ENCODE peak calls at places on chromosomes 11 and 22, in seven cellular contexts. A is activated CD8-positive, alpha-beta memory T cell treated with anti-CD3 and anti-CD28 coated beads for 24 hours; Z is brain microvascular endothelial cell; T is omental fat pad; H is lower leg skin; W is tibial artery; K is ACHN. O is an unnamed sample.

GRCh38 chr22:27199354-27199753 is 542.0 kb downstream of the MIAT start:
- DNase-seq in A (no peak), Z (no peak), T (no peak), H (no peak), W (no peak), K (no peak), O (no peak)

GRCh38 chr22:46894081-46894671 is 131.7 kb downstream of the TBC1D22A start:
- DNase-seq in A (no peak), Z (no peak), T (no peak), H (peak), W (no peak), K (no peak), O (no peak)

GRCh38 chr22:30605449-30606110 is 1.4 kb upstream of the TCN2 start:
- DNase-seq in A (peak), Z (peak), T (peak), H (no peak), W (peak), K (peak), O (peak)

GRCh38 chr22:23831261-23831660 is 7.5 kb downstream of the DERL3 start:
- DNase-seq in A (no peak), Z (no peak), T (no peak), H (no peak), W (no peak), K (no peak), O (no peak)

GRCh38 chr11:6587360-6587953 is 16.0 kb downstream of the RRP8 start:
- DNase-seq in A (no peak), Z (no peak), T (no peak), H (no peak), W (no peak), K (no peak), O (no peak)

GRCh38 chr11:118744001-118744400 is 47.0 kb downstream of the DDX6 start:
- DNase-seq in A (no peak), Z (no peak), T (no peak), H (no peak), W (no peak), K (no peak), O (no peak)

GRCh38 chr11:60992842-60993409 is 21.4 kb downstream of the CD6 start:
- DNase-seq in A (no peak), Z (no peak), T (no peak), H (no peak), W (no peak), K (no peak), O (no peak)

GRCh38 chr22:30459206-30460052 is 12.4 kb downstream of the SEC14L3 start:
- DNase-seq in A (no peak), Z (no peak), T (no peak), H (no peak), W (no peak), K (peak), O (no peak)

GRCh38 chr11:126058090-126058489 is 4.6 kb downstream of the CDON start:
- DNase-seq in A (no peak), Z (no peak), T (no peak), H (no peak), W (no peak), K (no peak), O (no peak)

GRCh38 chr11:35651263-35651662 is 11.3 kb upstream of the TRIM44 start:
- DNase-seq in A (no peak), Z (no peak), T (no peak), H (no peak), W (no peak), K (no peak), O (no peak)

GRCh38 chr11:89175796-89176195 is 1.9 kb upstream of the TYR start:
- DNase-seq in A (no peak), Z (no peak), T (no peak), H (no peak), W (no peak), K (no peak), O (no peak)

GRCh38 chr22:39622881-39623367 is 52.4 kb downstream of the CACNA1I start:
- DNase-seq in A (peak), Z (peak), T (peak), H (no peak), W (no peak), K (peak), O (no peak)

GRCh38 chr11:88345408-88345807 is 7.9 kb upstream of the CTSC start:
- DNase-seq in A (no peak), Z (peak), T (no peak), H (no peak), W (no peak), K (peak), O (no peak)

GRCh38 chr11:76310832-76311231 is 70.1 kb downstream of the THAP12 start:
- DNase-seq in A (no peak), Z (no peak), T (no peak), H (no peak), W (no peak), K (no peak), O (no peak)

GRCh38 chr11:66617148-66617814 is 851 bp downstream of the RBM14 start:
- DNase-seq in A (peak), Z (peak), T (no peak), H (peak), W (peak), K (peak), O (no peak)

GRCh38 chr22:47067331-47067890 is 305.0 kb downstream of the TBC1D22A start:
- DNase-seq in A (no peak), Z (no peak), T (no peak), H (peak), W (no peak), K (no peak), O (no peak)

GRCh38 chr22:42299586-42300285 is 29.3 kb upstream of the TCF20 start:
- DNase-seq in A (peak), Z (no peak), T (no peak), H (no peak), W (peak), K (no peak), O (no peak)

GRCh38 chr11:46122955-46123354 is 1.7 kb upstream of the PHF21A start:
- DNase-seq in A (no peak), Z (peak), T (no peak), H (no peak), W (no peak), K (no peak), O (no peak)

GRCh38 chr11:117604349-117604995 is 192.5 kb downstream of the DSCAML1 start:
- DNase-seq in A (no peak), Z (no peak), T (no peak), H (no peak), W (no peak), K (no peak), O (no peak)

GRCh38 chr11:103898065-103898464 is 138.4 kb upstream of the DDI1 start:
- DNase-seq in A (no peak), Z (no peak), T (no peak), H (no peak), W (no peak), K (no peak), O (no peak)

GRCh38 chr11:119795231-119795630 is 66.2 kb upstream of the NECTIN1 start:
- DNase-seq in A (no peak), Z (peak), T (no peak), H (no peak), W (no peak), K (no peak), O (peak)

GRCh38 chr11:111426615-111427014 is 47.5 kb upstream of the POU2AF1 start:
- DNase-seq in A (no peak), Z (no peak), T (no peak), H (peak), W (no peak), K (no peak), O (no peak)

GRCh38 chr22:27407369-27407985 is 394.1 kb downstream of the MN1 start:
- DNase-seq in A (no peak), Z (no peak), T (no peak), H (no peak), W (no peak), K (no peak), O (no peak)

O was measured in H54.